ENCODE peak calls at places on chromosomes 5 and 9, in four cellular contexts. One of them, this sample, is unnamed. For H3K4me1 and H3K9me1, the result is how much of the 10 kb centered on the place peaks cover.

GRCh38 chr9:104694218-104694617 is at the start of gene OR13D1:
- DNase-seq in K562: no peak
- DNase-seq in IMR-90: no peak
- DNase-seq in endothelial cell of umbilical vein: no peak
- DNase-seq in this sample: no peak

GRCh38 chr5:61308699-61309098 is 23.4 kb upstream of the ZSWIM6 start:
- DNase-seq in K562: no peak
- DNase-seq in IMR-90: no peak
- DNase-seq in endothelial cell of umbilical vein: no peak
- DNase-seq in this sample: no peak

GRCh38 chr9:114334490-114334889 is 4.8 kb downstream of the ORM2 start:
- DNase-seq in K562: no peak
- DNase-seq in IMR-90: no peak
- DNase-seq in endothelial cell of umbilical vein: no peak
- DNase-seq in this sample: no peak

GRCh38 chr5:180099733-180100611 is 28.4 kb upstream of the RNF130 start:
- DNase-seq in K562: no peak
- DNase-seq in IMR-90: no peak
- DNase-seq in endothelial cell of umbilical vein: no peak
- DNase-seq in this sample: no peak

GRCh38 chr5:172276214-172276613 is 7.3 kb downstream of the UBTD2 start:
- DNase-seq in K562: no peak
- DNase-seq in IMR-90: peak
- DNase-seq in endothelial cell of umbilical vein: no peak
- DNase-seq in this sample: no peak

GRCh38 chr5:139103762-139104161 is 94.4 kb downstream of the SIL1 start:
- DNase-seq in K562: no peak
- DNase-seq in IMR-90: no peak
- DNase-seq in endothelial cell of umbilical vein: no peak
- DNase-seq in this sample: no peak

GRCh38 chr9:7536310-7536939 is 263.2 kb downstream of the DMAC1 start:
- DNase-seq in K562: peak
- DNase-seq in IMR-90: peak
- DNase-seq in endothelial cell of umbilical vein: peak
- DNase-seq in this sample: no peak

GRCh38 chr9:129483467-129484324 is 137.2 kb downstream of the C9orf50 start:
- DNase-seq in K562: peak
- DNase-seq in IMR-90: peak
- DNase-seq in endothelial cell of umbilical vein: peak
- DNase-seq in this sample: no peak

GRCh38 chr5:148776780-148777179 is 49.6 kb upstream of the ADRB2 start:
- DNase-seq in K562: no peak
- DNase-seq in IMR-90: peak
- DNase-seq in endothelial cell of umbilical vein: peak
- DNase-seq in this sample: peak

GRCh38 chr9:133897675-133898074 is 94.4 kb downstream of the VAV2 start:
- DNase-seq in K562: no peak
- DNase-seq in IMR-90: no peak
- DNase-seq in endothelial cell of umbilical vein: no peak
- DNase-seq in this sample: no peak

GRCh38 chr5:91186101-91186500 is 197.0 kb downstream of the ARRDC3 start:
- DNase-seq in K562: no peak
- DNase-seq in IMR-90: no peak
- DNase-seq in endothelial cell of umbilical vein: no peak
- DNase-seq in this sample: no peak

GRCh38 chr5:81825237-81825636 is 74.3 kb upstream of the SSBP2 start:
- DNase-seq in K562: no peak
- DNase-seq in IMR-90: peak
- DNase-seq in endothelial cell of umbilical vein: no peak
- DNase-seq in this sample: peak

GRCh38 chr5:134063421-134063820 is 51.1 kb upstream of the TCF7 start:
- DNase-seq in K562: no peak
- DNase-seq in IMR-90: no peak
- DNase-seq in endothelial cell of umbilical vein: no peak
- DNase-seq in this sample: no peak

GRCh38 chr5:66814146-66814991 is 218.2 kb downstream of the MAST4 start:
- DNase-seq in K562: peak
- DNase-seq in IMR-90: peak
- DNase-seq in endothelial cell of umbilical vein: peak
- DNase-seq in this sample: no peak

GRCh38 chr5:1461396-1461795 is 16.2 kb upstream of the SLC6A3 start:
- DNase-seq in K562: no peak
- DNase-seq in IMR-90: no peak
- DNase-seq in endothelial cell of umbilical vein: no peak
- DNase-seq in this sample: no peak

GRCh38 chr5:53059281-53059680 is 50.3 kb downstream of the MOCS2 start:
- DNase-seq in K562: no peak
- DNase-seq in IMR-90: peak
- DNase-seq in endothelial cell of umbilical vein: no peak
- DNase-seq in this sample: no peak

GRCh38 chr5:53048248-53048647 is 59.1 kb downstream of the ITGA2 start:
- DNase-seq in K562: no peak
- DNase-seq in IMR-90: no peak
- DNase-seq in endothelial cell of umbilical vein: no peak
- DNase-seq in this sample: no peak

GRCh38 chr5:53052499-53052898 is 57.1 kb downstream of the MOCS2 start:
- DNase-seq in K562: no peak
- DNase-seq in IMR-90: no peak
- DNase-seq in endothelial cell of umbilical vein: no peak
- DNase-seq in this sample: no peak

GRCh38 chr5:53055359-53055758 is 54.2 kb downstream of the MOCS2 start:
- DNase-seq in K562: no peak
- DNase-seq in IMR-90: no peak
- DNase-seq in endothelial cell of umbilical vein: no peak
- DNase-seq in this sample: no peak

GRCh38 chr5:53053364-53053763 is 56.2 kb downstream of the MOCS2 start:
- DNase-seq in K562: no peak
- DNase-seq in IMR-90: no peak
- DNase-seq in endothelial cell of umbilical vein: no peak
- DNase-seq in this sample: no peak
- H3K4me2 ChIP-seq in K562: no peak
- H3K4me2 ChIP-seq in IMR-90: no peak
- H3K4me2 ChIP-seq in endothelial cell of umbilical vein: no peak
- H3K4me2 ChIP-seq in this sample: no peak

DNA sequence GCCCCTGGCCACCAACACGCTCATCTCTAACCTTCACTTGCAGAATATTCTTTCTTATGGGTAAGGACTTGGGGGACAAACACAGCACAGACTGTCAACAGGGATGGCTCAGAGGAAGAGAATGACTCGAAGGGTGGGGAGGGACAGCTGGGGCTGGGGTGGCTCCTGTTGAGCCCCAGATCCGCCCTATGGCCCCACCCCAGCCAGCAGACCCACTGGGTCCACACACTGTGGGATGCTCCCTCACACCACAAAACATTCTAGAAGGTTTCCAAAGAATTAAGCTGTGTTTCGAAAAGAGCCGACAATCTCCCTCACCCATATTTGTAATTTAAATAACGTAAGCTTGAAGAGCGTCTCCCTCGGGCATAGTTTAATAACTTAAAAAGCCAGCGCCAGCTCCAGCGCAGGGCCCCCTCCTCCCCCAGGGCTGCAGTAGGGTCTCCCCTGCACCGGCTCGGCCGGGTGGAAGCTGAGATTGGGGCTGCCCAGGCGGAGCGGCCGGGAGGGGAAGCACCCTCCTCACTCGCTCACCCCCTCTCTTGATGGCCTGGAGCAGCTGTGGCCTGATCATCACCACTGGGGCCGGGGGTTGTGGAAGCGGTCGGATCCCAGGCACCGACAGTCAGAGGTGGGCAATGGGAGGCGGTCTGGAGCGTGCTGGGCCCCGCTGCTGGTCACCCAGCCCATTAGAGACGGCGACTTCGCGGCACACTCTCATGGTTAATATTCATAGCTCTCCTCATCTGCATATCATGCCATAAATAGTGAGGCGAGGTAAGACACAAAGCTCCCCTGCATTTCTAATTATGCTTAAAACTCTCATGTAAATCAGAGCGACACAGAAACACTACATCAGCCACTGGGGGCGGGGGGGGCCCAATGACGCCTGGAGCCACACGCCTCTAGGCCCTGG is 37.6 kb downstream of the NACC2 start:
- DNase-seq in K562: no peak
- DNase-seq in IMR-90: no peak
- DNase-seq in endothelial cell of umbilical vein: no peak
- DNase-seq in this sample: no peak
- H3K4me1 ChIP-seq in K562: half or more
- H3K4me1 ChIP-seq in IMR-90: under half
- H3K4me1 ChIP-seq in endothelial cell of umbilical vein: under half
- H3K4me1 ChIP-seq in this sample: under half

GRCh38 chr5:98163796-98164493 is 609.5 kb upstream of the RGMB start:
- DNase-seq in K562: no peak
- DNase-seq in IMR-90: no peak
- DNase-seq in endothelial cell of umbilical vein: no peak
- DNase-seq in this sample: no peak
- H3K9me1 ChIP-seq in K562: under half
- H3K9me1 ChIP-seq in IMR-90: under half
- H3K9me1 ChIP-seq in endothelial cell of umbilical vein: under half
- H3K9me1 ChIP-seq in this sample: under half

GRCh38 chr5:52998552-52999313 is 9.6 kb downstream of the ITGA2 start:
- DNase-seq in K562: no peak
- DNase-seq in IMR-90: no peak
- DNase-seq in endothelial cell of umbilical vein: no peak
- DNase-seq in this sample: no peak
- H3K4me2 ChIP-seq in K562: no peak
- H3K4me2 ChIP-seq in IMR-90: no peak
- H3K4me2 ChIP-seq in endothelial cell of umbilical vein: no peak
- H3K4me2 ChIP-seq in this sample: peak

GRCh38 chr5:112163435-112163834 is 255.6 kb downstream of the EPB41L4A start:
- DNase-seq in K562: no peak
- DNase-seq in IMR-90: no peak
- DNase-seq in endothelial cell of umbilical vein: no peak
- DNase-seq in this sample: no peak
- H3K4me1 ChIP-seq in K562: under half
- H3K4me1 ChIP-seq in IMR-90: under half
- H3K4me1 ChIP-seq in endothelial cell of umbilical vein: under half
- H3K4me1 ChIP-seq in this sample: under half